ENCODE peak calls at places on chromosomes 1 and 21, in ten cellular contexts. D is neural crest cell; Z is T-helper 1 cell; E is T-helper 22 cell; C is activated naive CD4-positive, alpha-beta T cell treated with anti-CD3 and anti-CD28 coated beads, Interleukin-2, amount 10 ng/mL, durations not matched to agents 7 days and 5 days; T is activated T-cell treated with anti-CD3 and anti-CD28 coated beads, Interleukin-2, amount 50 U/mL, for 48 hours; F is ascending aorta; N is Calu3; G is ACHN; X is fibroblast of mammary gland. P is an unnamed sample.

GRCh38 chr1:6500446-6501406 is 9.3 kb upstream of the PLEKHG5 start:
- DNase-seq in Z (no peak), F (no peak), C (no peak), X (no peak), E (no peak), G (no peak), D (no peak), T (no peak), N (no peak), P (no peak)

GRCh38 chr1:159945483-159946241 is at the start of gene IGSF9:
- DNase-seq in Z (peak; percentile 62), X (peak; percentile 55), F (no peak), C (peak; percentile 76), T (peak; percentile 81), G (peak; percentile 74), E (peak; percentile 66), D (peak; percentile 89), N (peak; percentile 94), P (peak; percentile 94)

GRCh38 chr1:244150071-244150470 is 99.0 kb downstream of the ZBTB18 start:
- DNase-seq in T (no peak), Z (no peak), X (peak; percentile 56), D (no peak), N (no peak), F (no peak), G (no peak), C (no peak), E (no peak), P (no peak)

GRCh38 chr1:167432780-167433179 is 85.5 kb downstream of the CD247 start:
- DNase-seq in Z (no peak), D (no peak), N (no peak), C (no peak), X (no peak), F (no peak), E (no peak), G (no peak), T (no peak), P (no peak)

GRCh38 chr1:201941420-201942128 is 4.8 kb downstream of the LMOD1 start:
- DNase-seq in T (no peak), N (no peak), C (no peak), E (no peak), D (peak; percentile 54), Z (no peak), F (no peak), G (no peak), X (no peak), P (no peak)

GRCh38 chr21:28436286-28436932 is 556.3 kb downstream of the LTN1 start:
- DNase-seq in F (no peak), G (no peak), C (no peak), T (no peak), E (no peak), N (no peak), Z (no peak), X (peak; percentile 96), D (no peak), P (peak; percentile 45)

GRCh38 chr1:31936278-31936965 is 1.7 kb downstream of the PTP4A2 start:
- DNase-seq in X (peak; percentile 32), F (no peak), Z (no peak), G (no peak), D (no peak), C (no peak), N (no peak), T (no peak), E (no peak), P (peak; percentile 26)

GRCh38 chr1:162197041-162197511 is 127.6 kb downstream of the NOS1AP start:
- DNase-seq in T (no peak), E (no peak), D (no peak), G (no peak), X (no peak), F (no peak), C (no peak), Z (no peak), N (no peak), P (no peak)

GRCh38 chr1:241077386-241078147 is 279.4 kb downstream of the RGS7 start:
- DNase-seq in N (no peak), Z (no peak), C (no peak), T (no peak), D (no peak), G (no peak), E (no peak), X (no peak), F (no peak), P (no peak)